ENCODE peak calls at places on chromosome 18, in eight cellular contexts. M is IMR-90, T is GM23248, E is neural progenitor cell, B is K562, V is neuronal stem cell, R is Karpas-422, P is MM.1S. Q is an unnamed sample.

GRCh38 chr18:35409921-35410320 is 32.8 kb upstream of the ZNF396 start:
- DNase-seq in M (no peak), T (peak; percentile 27), E (no peak), B (peak; percentile 52), V (no peak), R (peak; percentile 77), P (no peak), Q (no peak)

GRCh38 chr18:54020346-54020745 is 204.1 kb downstream of the MBD2 start:
- DNase-seq in M (no peak), T (no peak), E (no peak), B (no peak), V (no peak), R (no peak), P (no peak), Q (no peak)

GRCh38 chr18:6013101-6013790 is 117.9 kb upstream of the TMEM200C start:
- DNase-seq in M (peak; percentile 54), T (peak; percentile 68), E (no peak), B (no peak), V (no peak), R (no peak), P (no peak), Q (no peak)

GRCh38 chr18:50266248-50266704 is at the start of gene CFAP53:
- DNase-seq in M (peak; percentile 84), T (peak; percentile 94), E (peak; percentile 95), B (no peak), V (peak; percentile 78), R (peak; percentile 97), P (peak; percentile 91), Q (peak; percentile 85)

GRCh38 chr18:32326450-32327309 is 136.8 kb downstream of the MEP1B start:
- DNase-seq in M (peak; percentile 55), T (no peak), E (no peak), B (no peak), V (no peak), R (no peak), P (no peak), Q (no peak)

GRCh38 chr18:75083761-75084160 is 125.2 kb downstream of the PTGR3 start:
- DNase-seq in M (no peak), T (no peak), E (no peak), B (no peak), V (no peak), R (no peak), P (no peak), Q (no peak)

GRCh38 chr18:45771587-45771986 is 47.6 kb downstream of the SLC14A1 start:
- DNase-seq in M (peak; percentile 78), T (no peak), E (no peak), B (no peak), V (no peak), R (no peak), P (no peak), Q (no peak)

GRCh38 chr18:275486-275885 is 7.6 kb upstream of the THOC1 start:
- DNase-seq in M (no peak), T (no peak), E (no peak), B (peak; percentile 28), V (no peak), R (no peak), P (no peak), Q (no peak)

GRCh38 chr18:56660655-56661054 is 9.5 kb downstream of the WDR7 start:
- DNase-seq in M (no peak), T (no peak), E (no peak), B (no peak), V (no peak), R (no peak), P (no peak), Q (no peak)

GRCh38 chr18:77131652-77132368 is 773 bp downstream of the MBP start:
- DNase-seq in M (no peak), T (peak; percentile 37), E (peak; percentile 45), B (no peak), V (no peak), R (peak; percentile 79), P (no peak), Q (peak; percentile 34)

GRCh38 chr18:66682855-66683322 is 79.0 kb upstream of the CDH19 start:
- DNase-seq in M (no peak), T (no peak), E (peak; percentile 14), B (no peak), V (peak; percentile 27), R (no peak), P (no peak), Q (no peak)

GRCh38 chr18:12686100-12686499 is 16.4 kb downstream of the CEP76 start:
- DNase-seq in M (peak; percentile 30), T (peak; percentile 33), E (no peak), B (peak; percentile 20), V (no peak), R (peak; percentile 69), P (no peak), Q (peak; percentile 24)

DNA sequence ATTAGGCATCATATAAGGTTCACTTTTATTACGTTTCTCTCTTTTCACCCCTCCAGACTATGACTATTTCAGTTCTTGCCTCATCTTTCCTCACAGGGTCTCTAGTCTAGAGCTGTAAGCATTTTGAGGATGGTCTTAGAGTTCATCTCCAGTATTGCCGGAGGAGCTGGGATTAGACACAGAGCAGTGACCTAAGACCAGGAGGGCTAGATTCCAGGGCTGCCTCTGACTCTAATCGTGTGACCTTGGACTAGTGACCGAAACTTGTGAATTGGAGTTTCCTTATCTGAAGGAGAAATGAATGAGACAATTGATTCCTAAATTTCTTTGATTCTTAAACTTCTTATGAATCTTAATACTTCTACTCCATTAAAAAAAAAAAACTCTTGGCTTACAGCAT is 195.4 kb upstream of the APCDD1 start:
- DNase-seq in M (no peak), T (no peak), E (no peak), B (no peak), V (no peak), R (no peak), P (no peak), Q (no peak)
- H3K9me3 ChIP-seq in M (peaks cover 7% of the 10 kb centered on the region), T (no peaks in the 10 kb centered on the region), E (no peaks in the 10 kb centered on the region), B (no peaks in the 10 kb centered on the region), V (peaks cover 3% of the 10 kb centered on the region), R (no peaks in the 10 kb centered on the region), P (no peaks in the 10 kb centered on the region), Q (no peaks in the 10 kb centered on the region)

DNA sequence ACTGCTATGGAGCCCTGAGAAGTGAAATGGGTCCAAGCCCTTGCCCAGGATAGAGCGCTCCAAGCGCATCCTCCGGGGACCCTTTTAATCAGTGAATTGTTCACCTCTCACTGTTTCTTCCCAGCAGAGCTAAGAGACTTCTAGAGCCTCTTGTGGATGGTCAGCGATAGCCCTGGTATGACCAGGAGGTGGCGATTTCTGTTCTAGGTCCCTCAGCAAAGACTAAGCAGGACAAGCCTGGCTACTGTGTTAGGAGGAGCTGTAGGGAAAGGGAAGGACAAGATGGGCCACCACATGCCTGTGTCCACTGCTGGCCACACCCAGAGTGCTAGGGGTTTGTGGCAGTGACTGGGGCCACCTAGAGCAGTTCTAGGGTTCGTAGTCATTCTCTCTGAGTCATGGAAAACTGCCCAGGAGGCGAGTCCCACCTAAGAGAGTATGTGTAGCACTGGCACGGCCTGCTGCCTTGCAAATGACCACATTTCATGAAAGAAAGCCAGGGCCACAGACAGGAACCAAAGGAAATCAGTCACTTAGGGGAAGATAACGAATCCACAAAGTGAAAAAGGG is 179.4 kb downstream of the ALPK2 start:
- DNase-seq in M (no peak), T (peak; percentile 40), E (no peak), B (peak; percentile 6), V (no peak), R (no peak), P (no peak), Q (no peak)
- H2AFZ ChIP-seq in M (no peak overlapping the region), T (no peak overlapping the region), E (no peak overlapping the region), B (no peak overlapping the region), V (no peak overlapping the region), R (no peak overlapping the region), P (no peak overlapping the region), Q (no peak overlapping the region)

GRCh38 chr18:71682591-71682990 is 861.6 kb downstream of the CBLN2 start:
- DNase-seq in M (no peak), T (no peak), E (no peak), B (no peak), V (no peak), R (no peak), P (no peak), Q (no peak)
- H3K9me3 ChIP-seq in M (peaks cover 4% of the 10 kb centered on the region), T (no peaks in the 10 kb centered on the region), E (peaks cover 6% of the 10 kb centered on the region), B (no peaks in the 10 kb centered on the region), V (no peaks in the 10 kb centered on the region), R (peaks cover 44% of the 10 kb centered on the region), P (no peaks in the 10 kb centered on the region), Q (no peaks in the 10 kb centered on the region)

GRCh38 chr18:48634491-48634890 is 95.7 kb downstream of the CTIF start:
- DNase-seq in M (no peak), T (no peak), E (no peak), B (no peak), V (no peak), R (peak; percentile 12), P (no peak), Q (no peak)

GRCh38 chr18:48627216-48627615 is 88.4 kb downstream of the CTIF start:
- DNase-seq in M (peak; percentile 65), T (peak; percentile 34), E (no peak), B (no peak), V (no peak), R (peak; percentile 9), P (no peak), Q (no peak)

GRCh38 chr18:48632676-48633257 is 93.9 kb downstream of the CTIF start:
- DNase-seq in M (no peak), T (no peak), E (no peak), B (no peak), V (no peak), R (no peak), P (no peak), Q (no peak)

GRCh38 chr18:48631851-48632250 is 93.0 kb downstream of the CTIF start:
- DNase-seq in M (no peak), T (no peak), E (no peak), B (no peak), V (no peak), R (peak; percentile 9), P (no peak), Q (no peak)

GRCh38 chr18:48629730-48630324 is 91.0 kb downstream of the CTIF start:
- DNase-seq in M (peak; percentile 100), T (peak; percentile 98), E (no peak), B (no peak), V (no peak), R (peak; percentile 2), P (no peak), Q (no peak)
- H2AFZ ChIP-seq in M (no peak overlapping the region), T (no peak overlapping the region), E (no peak overlapping the region), B (no peak overlapping the region), V (no peak overlapping the region), R (no peak overlapping the region), P (no peak overlapping the region), Q (no peak overlapping the region)

GRCh38 chr18:62512996-62513395 is 9.8 kb upstream of the ZCCHC2 start:
- DNase-seq in M (no peak), T (no peak), E (no peak), B (no peak), V (no peak), R (no peak), P (no peak), Q (no peak)

GRCh38 chr18:62514570-62514969 is 8.3 kb upstream of the ZCCHC2 start:
- DNase-seq in M (no peak), T (no peak), E (no peak), B (no peak), V (no peak), R (no peak), P (no peak), Q (no peak)

GRCh38 chr18:62509779-62510178 is 13.0 kb upstream of the ZCCHC2 start:
- DNase-seq in M (no peak), T (no peak), E (no peak), B (no peak), V (no peak), R (no peak), P (no peak), Q (no peak)

GRCh38 chr18:62510744-62511143 is 12.1 kb upstream of the ZCCHC2 start:
- DNase-seq in M (no peak), T (no peak), E (no peak), B (no peak), V (no peak), R (no peak), P (no peak), Q (no peak)

GRCh38 chr18:62512532-62512931 is 10.3 kb upstream of the ZCCHC2 start:
- DNase-seq in M (no peak), T (no peak), E (no peak), B (no peak), V (no peak), R (no peak), P (no peak), Q (no peak)
- H3K9me3 ChIP-seq in M (peaks cover 5% of the 10 kb centered on the region), T (peaks cover 4% of the 10 kb centered on the region), E (no peaks in the 10 kb centered on the region), B (no peaks in the 10 kb centered on the region), V (no peaks in the 10 kb centered on the region), R (peaks cover 17% of the 10 kb centered on the region), P (peaks cover 3% of the 10 kb centered on the region), Q (no peaks in the 10 kb centered on the region)